ENCODE peak calls at places on chromosomes 13 and 19, in five cellular contexts. P is AG10803, L is Panc1, B is progenitor cell of endocrine pancreas, J is fibroblast of lung. D is an unnamed sample.

GRCh38 chr19:13574933-13575332 is 68.7 kb upstream of the CACNA1A start:
- DNase-seq in P (peak), L (no peak), B (no peak), J (no peak), D (peak)

GRCh38 chr13:44305216-44305615 is 68.4 kb upstream of the SERP2 start:
- DNase-seq in P (no peak), L (no peak), B (no peak), J (no peak), D (no peak)

GRCh38 chr13:40077396-40078027 is 422.1 kb downstream of the COG6 start:
- DNase-seq in P (no peak), L (no peak), B (no peak), J (no peak), D (no peak)

GRCh38 chr13:23500858-23501257 is 67.4 kb upstream of the SACS start:
- DNase-seq in P (peak), L (no peak), B (no peak), J (peak), D (no peak)

GRCh38 chr13:32581177-32581786 is 5.0 kb upstream of the PDS5B start:
- DNase-seq in P (peak), L (no peak), B (no peak), J (peak), D (no peak)

GRCh38 chr19:40365613-40366401 is 17.3 kb downstream of the PLD3 start:
- DNase-seq in P (peak), L (no peak), B (peak), J (peak), D (peak)

GRCh38 chr19:42282036-42282762 is 13.1 kb downstream of the CIC start:
- DNase-seq in P (no peak), L (no peak), B (no peak), J (peak), D (no peak)

GRCh38 chr13:79382545-79383275 is 23.3 kb downstream of the RBM26 start:
- DNase-seq in P (no peak), L (no peak), B (no peak), J (no peak), D (no peak)

GRCh38 chr13:111612918-111613317 is 292.5 kb downstream of the TEX29 start:
- DNase-seq in P (no peak), L (no peak), B (no peak), J (no peak), D (no peak)

GRCh38 chr19:40888191-40888590 is 6.2 kb upstream of the CYP2A7 start:
- DNase-seq in P (no peak), L (no peak), B (no peak), J (no peak), D (no peak)

GRCh38 chr13:27455331-27455855 is 5.0 kb upstream of the MTIF3 start:
- DNase-seq in P (no peak), L (no peak), B (no peak), J (no peak), D (no peak)

GRCh38 chr19:54937926-54938325 is 9.4 kb downstream of the NLRP7 start:
- DNase-seq in P (no peak), L (no peak), B (no peak), J (no peak), D (no peak)

GRCh38 chr19:5864725-5865486 is 5.4 kb downstream of the FUT5 start:
- DNase-seq in P (no peak), L (no peak), B (no peak), J (no peak), D (no peak)
- TF ChIP-seq CTCF in P (no peak), L (no peak), B (peak), J (no peak), D (no peak)

GRCh38 chr19:18202759-18203407 is 959 bp downstream of the RAB3A start:
- DNase-seq in P (no peak), L (no peak), B (no peak), J (no peak), D (peak)
- TF ChIP-seq CTCF in P (peak), L (no peak), B (peak), J (peak), D (no peak)

GRCh38 chr19:48341006-48341405 is 15.7 kb downstream of the EMP3 start:
- DNase-seq in P (no peak), L (no peak), B (no peak), J (peak), D (no peak)
- TF ChIP-seq CTCF in P (no peak), L (no peak), B (no peak), J (no peak), D (no peak)

GRCh38 chr13:78131811-78132210 is 213.2 kb upstream of the EDNRB start:
- DNase-seq in P (peak), L (no peak), B (no peak), J (no peak), D (no peak)
- TF ChIP-seq CTCF in P (peak), L (peak), B (peak), J (peak), D (peak)

GRCh38 chr13:33692531-33692930 is 125.4 kb upstream of the RFC3 start:
- DNase-seq in P (no peak), L (no peak), B (no peak), J (no peak), D (no peak)
- TF ChIP-seq CTCF in P (no peak), L (no peak), B (no peak), J (no peak), D (no peak)

DNA sequence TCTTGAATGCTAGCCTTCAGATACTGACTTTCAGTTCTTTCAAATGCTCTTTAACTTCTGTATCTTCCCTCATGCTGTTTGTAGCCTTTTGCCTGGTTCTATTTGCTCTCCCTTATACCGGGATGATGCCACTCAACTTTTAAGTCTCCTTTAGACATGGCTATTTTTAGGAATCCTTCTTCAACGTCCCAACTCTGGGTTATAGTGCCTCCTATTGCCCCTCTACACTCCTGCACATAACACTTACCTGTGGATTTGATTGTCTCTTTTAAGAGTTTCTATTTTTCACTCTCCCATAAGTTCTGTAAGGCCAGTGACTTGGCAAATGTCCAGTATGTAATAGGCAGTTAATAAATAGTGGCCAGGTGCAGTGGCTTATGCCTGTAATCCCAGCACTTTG is 343.0 kb downstream of the KLF5 start:
- DNase-seq in P (no peak), L (no peak), B (no peak), J (no peak), D (no peak)
- TF ChIP-seq CTCF in P (no peak), L (no peak), B (no peak), J (no peak), D (no peak)

GRCh38 chr13:46071590-46072249 is 19.2 kb upstream of the ZC3H13 start:
- DNase-seq in P (no peak), L (no peak), B (no peak), J (no peak), D (no peak)
- TF ChIP-seq CTCF in P (no peak), L (no peak), B (no peak), J (no peak), D (no peak)